ENCODE peak calls at places on chromosomes 13 and 19, in ten cellular contexts. M is breast epithelium, D is fibroblast of the aortic adventitia, L is tibial artery, K is choroid plexus epithelial cell, I is left ventricle myocardium inferior, X is cardiac fibroblast, J is A673, C is AG04449, H is astrocyte of the cerebellum. T is an unnamed sample.

GRCh38 chr13:101267656-101268055 is 148.7 kb downstream of the NALCN start:
- DNase-seq in M (no peak), D (peak), L (no peak), K (no peak), I (no peak), X (peak), J (no peak), C (no peak), H (no peak), T (peak)

GRCh38 chr19:31616031-31616430 is 266.8 kb upstream of the TSHZ3 start:
- DNase-seq in M (no peak), D (no peak), L (no peak), K (no peak), I (no peak), X (no peak), J (no peak), C (no peak), H (no peak), T (no peak)

GRCh38 chr13:79723462-79724116 is 242.6 kb downstream of the NDFIP2 start:
- DNase-seq in M (no peak), D (no peak), L (no peak), K (no peak), I (no peak), X (no peak), J (no peak), C (no peak), H (no peak), T (no peak)

GRCh38 chr19:39211731-39212376 is 7.8 kb upstream of the SYCN start:
- DNase-seq in M (no peak), D (no peak), L (no peak), K (no peak), I (no peak), X (no peak), J (no peak), C (no peak), H (no peak), T (no peak)

GRCh38 chr19:41753159-41753558 is 2.2 kb upstream of the CEACAM6 start:
- DNase-seq in M (peak), D (peak), L (peak), K (peak), I (peak), X (peak), J (peak), C (no peak), H (no peak), T (peak)

GRCh38 chr19:11737964-11738745 is 591 bp downstream of the ZNF823 start:
- DNase-seq in M (peak), D (peak), L (peak), K (peak), I (peak), X (peak), J (peak), C (no peak), H (no peak), T (peak)

GRCh38 chr13:74206061-74206561 is 71.9 kb upstream of the KLF12 start:
- DNase-seq in M (peak), D (peak), L (no peak), K (peak), I (no peak), X (peak), J (peak), C (peak), H (peak), T (peak)

GRCh38 chr13:36848228-36848982 is 29.4 kb downstream of the RFXAP start:
- DNase-seq in M (no peak), D (no peak), L (no peak), K (peak), I (no peak), X (peak), J (peak), C (no peak), H (no peak), T (peak)

GRCh38 chr13:73060251-73061160 is 1.7 kb downstream of the KLF5 start:
- DNase-seq in M (peak), D (peak), L (peak), K (peak), I (no peak), X (peak), J (peak), C (peak), H (peak), T (peak)

GRCh38 chr13:34657716-34658115 is 284.4 kb upstream of the NBEA start:
- DNase-seq in M (no peak), D (no peak), L (no peak), K (peak), I (no peak), X (no peak), J (no peak), C (peak), H (peak), T (peak)

GRCh38 chr19:53812335-53812734 is 11.8 kb downstream of the NLRP12 start:
- DNase-seq in M (no peak), D (no peak), L (no peak), K (no peak), I (no peak), X (no peak), J (peak), C (no peak), H (no peak), T (no peak)

GRCh38 chr19:46958542-46958941 is 61.1 kb upstream of the NPAS1 start:
- DNase-seq in M (no peak), D (peak), L (no peak), K (peak), I (no peak), X (peak), J (no peak), C (no peak), H (no peak), T (peak)

GRCh38 chr19:56155124-56155687 is 14.1 kb downstream of the ZNF444 start:
- DNase-seq in M (no peak), D (no peak), L (no peak), K (peak), I (no peak), X (no peak), J (no peak), C (no peak), H (no peak), T (no peak)

GRCh38 chr19:18488838-18489626 is 32.8 kb downstream of the ELL start:
- DNase-seq in M (no peak), D (no peak), L (no peak), K (no peak), I (no peak), X (no peak), J (no peak), C (no peak), H (no peak), T (no peak)

GRCh38 chr19:18486746-18487145 is 35.1 kb downstream of the ELL start:
- DNase-seq in M (no peak), D (no peak), L (no peak), K (no peak), I (no peak), X (no peak), J (no peak), C (no peak), H (no peak), T (no peak)

GRCh38 chr19:18487576-18488402 is 34.1 kb downstream of the ELL start:
- DNase-seq in M (peak), D (no peak), L (no peak), K (no peak), I (no peak), X (no peak), J (no peak), C (no peak), H (no peak), T (no peak)

GRCh38 chr19:18489627-18490184 is 32.2 kb downstream of the ELL start:
- DNase-seq in M (no peak), D (no peak), L (no peak), K (no peak), I (no peak), X (no peak), J (no peak), C (no peak), H (no peak), T (no peak)

DNA sequence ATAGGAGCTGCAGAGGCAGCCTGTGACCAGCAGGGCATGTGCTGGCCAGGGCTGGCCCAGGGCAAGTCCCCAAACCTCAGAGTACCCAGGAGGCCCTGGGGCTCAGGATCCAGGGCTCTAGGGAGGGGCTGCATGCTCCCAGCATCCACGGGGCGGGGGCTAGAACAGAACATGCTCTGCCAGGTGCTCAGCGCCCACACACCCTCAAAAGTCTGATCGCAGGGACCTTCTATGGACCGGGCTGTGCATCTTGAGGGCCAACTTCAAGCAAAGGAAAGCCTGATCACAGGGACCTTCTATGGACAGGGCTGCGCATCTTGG is 33.5 kb downstream of the ELL start:
- DNase-seq in M (no peak), D (peak), L (no peak), K (no peak), I (no peak), X (no peak), J (no peak), C (no peak), H (no peak), T (no peak)
- TF ChIP-seq CTCF in M (peak), D (peak), L (no peak), K (peak), I (peak), X (peak), J (no peak), C (peak), H (peak), T (peak)

GRCh38 chr19:17333611-17334413 is 843 bp downstream of the ANO8 start:
- DNase-seq in M (no peak), D (peak), L (no peak), K (peak), I (no peak), X (peak), J (peak), C (no peak), H (peak), T (peak)

GRCh38 chr19:17332360-17332676 is 2.3 kb downstream of the ANO8 start:
- DNase-seq in M (no peak), D (no peak), L (no peak), K (no peak), I (no peak), X (no peak), J (no peak), C (no peak), H (no peak), T (no peak)

GRCh38 chr19:17334414-17335409 is at the start of gene ANO8:
- DNase-seq in M (peak), D (peak), L (peak), K (peak), I (peak), X (peak), J (peak), C (peak), H (peak), T (peak)

GRCh38 chr19:17331254-17331558 is 3.4 kb downstream of the ANO8 start:
- DNase-seq in M (no peak), D (no peak), L (no peak), K (no peak), I (no peak), X (no peak), J (no peak), C (no peak), H (no peak), T (no peak)

DNA sequence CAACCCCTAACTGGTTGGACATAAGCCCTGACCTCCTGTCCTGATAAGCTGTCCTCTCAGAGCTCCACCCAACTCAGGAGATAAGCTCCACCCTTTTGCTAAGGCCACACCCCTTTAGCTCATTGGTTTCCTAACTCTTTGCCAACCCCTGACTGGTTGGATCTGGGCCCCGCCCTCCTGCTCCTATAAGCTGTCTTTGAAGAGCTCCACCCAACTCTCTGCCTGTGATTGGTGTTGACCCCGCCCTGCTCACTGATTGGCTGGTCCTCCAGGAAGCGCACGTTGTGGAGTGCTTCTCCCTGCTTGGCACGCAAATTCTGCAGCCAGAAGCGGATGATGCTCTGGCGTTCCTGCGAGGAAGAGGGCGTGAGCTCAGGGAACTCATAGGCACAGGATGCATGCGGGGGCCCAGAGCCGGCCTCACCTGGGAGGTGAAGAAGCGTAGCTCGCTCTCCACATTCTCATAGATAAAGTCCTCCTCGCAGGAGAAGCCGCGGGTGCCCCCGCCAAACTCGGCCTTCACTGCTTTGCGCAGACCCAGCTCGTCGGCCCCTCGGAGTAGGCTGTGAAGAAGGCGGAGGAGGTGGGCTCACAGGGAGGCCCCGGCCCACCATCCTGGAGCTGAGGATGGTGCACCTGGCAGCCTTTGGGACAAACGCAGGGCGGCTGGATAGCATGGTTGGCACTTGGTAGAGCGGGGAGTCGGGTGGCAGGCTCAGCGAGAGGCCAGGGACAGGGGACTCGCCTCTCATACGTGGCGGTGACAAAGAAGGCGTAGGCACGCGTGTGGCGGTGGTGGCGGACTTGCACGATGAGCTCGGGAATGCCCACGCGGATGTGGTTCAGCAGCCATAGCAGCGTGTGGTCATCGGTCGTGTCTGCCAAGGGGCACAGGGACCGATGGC is 1.7 kb downstream of the ANO8 start:
- DNase-seq in M (no peak), D (peak), L (no peak), K (peak), I (no peak), X (peak), J (peak), C (no peak), H (no peak), T (peak)
- H3K4me3 ChIP-seq in M (no peak), D (no peak), L (no peak), K (no peak), I (no peak), X (no peak), J (no peak), C (no peak), H (no peak), T (no peak)

GRCh38 chr19:52542984-52543664 is 15.7 kb downstream of the ZNF808 start:
- DNase-seq in M (no peak), D (no peak), L (no peak), K (peak), I (no peak), X (peak), J (no peak), C (no peak), H (no peak), T (no peak)

GRCh38 chr19:52535831-52536800 is 8.6 kb downstream of the ZNF808 start:
- DNase-seq in M (peak), D (peak), L (peak), K (peak), I (peak), X (peak), J (peak), C (no peak), H (peak), T (peak)

GRCh38 chr19:52541608-52542007 is 14.1 kb downstream of the ZNF808 start:
- DNase-seq in M (no peak), D (no peak), L (no peak), K (no peak), I (no peak), X (no peak), J (no peak), C (no peak), H (no peak), T (no peak)
- TF ChIP-seq CTCF in M (no peak), D (no peak), L (no peak), K (no peak), I (no peak), X (no peak), J (no peak), C (no peak), H (no peak), T (no peak)

GRCh38 chr19:40571005-40571318 is 5.7 kb upstream of the SHKBP1 start:
- DNase-seq in M (no peak), D (no peak), L (no peak), K (no peak), I (no peak), X (no peak), J (no peak), C (no peak), H (no peak), T (no peak)
- H3K4me3 ChIP-seq in M (no peak), D (peak), L (peak), K (no peak), I (peak), X (no peak), J (no peak), C (peak), H (no peak), T (no peak)

GRCh38 chr13:78197231-78197630 is 278.6 kb upstream of the EDNRB start:
- DNase-seq in M (no peak), D (no peak), L (no peak), K (no peak), I (no peak), X (peak), J (no peak), C (no peak), H (no peak), T (no peak)

GRCh38 chr13:78192721-78193120 is 274.1 kb upstream of the EDNRB start:
- DNase-seq in M (no peak), D (peak), L (no peak), K (peak), I (no peak), X (peak), J (no peak), C (peak), H (peak), T (peak)

GRCh38 chr13:78190296-78190695 is 271.7 kb upstream of the EDNRB start:
- DNase-seq in M (no peak), D (no peak), L (no peak), K (no peak), I (no peak), X (no peak), J (no peak), C (no peak), H (no peak), T (no peak)

GRCh38 chr13:78194904-78195639 is 276.4 kb upstream of the EDNRB start:
- DNase-seq in M (no peak), D (peak), L (no peak), K (peak), I (no peak), X (peak), J (peak), C (peak), H (peak), T (peak)

GRCh38 chr13:78193853-78194252 is 275.2 kb upstream of the EDNRB start:
- DNase-seq in M (no peak), D (no peak), L (no peak), K (no peak), I (no peak), X (no peak), J (no peak), C (no peak), H (peak), T (no peak)
- TF ChIP-seq CTCF in M (no peak), D (no peak), L (no peak), K (no peak), I (no peak), X (no peak), J (no peak), C (no peak), H (no peak), T (no peak)

GRCh38 chr19:12885749-12886706 is 973 bp downstream of the KLF1 start:
- DNase-seq in M (no peak), D (no peak), L (no peak), K (no peak), I (no peak), X (peak), J (no peak), C (no peak), H (no peak), T (no peak)
- H3K4me3 ChIP-seq in M (peak), D (no peak), L (peak), K (no peak), I (peak), X (peak), J (peak), C (peak), H (peak), T (no peak)

DNA sequence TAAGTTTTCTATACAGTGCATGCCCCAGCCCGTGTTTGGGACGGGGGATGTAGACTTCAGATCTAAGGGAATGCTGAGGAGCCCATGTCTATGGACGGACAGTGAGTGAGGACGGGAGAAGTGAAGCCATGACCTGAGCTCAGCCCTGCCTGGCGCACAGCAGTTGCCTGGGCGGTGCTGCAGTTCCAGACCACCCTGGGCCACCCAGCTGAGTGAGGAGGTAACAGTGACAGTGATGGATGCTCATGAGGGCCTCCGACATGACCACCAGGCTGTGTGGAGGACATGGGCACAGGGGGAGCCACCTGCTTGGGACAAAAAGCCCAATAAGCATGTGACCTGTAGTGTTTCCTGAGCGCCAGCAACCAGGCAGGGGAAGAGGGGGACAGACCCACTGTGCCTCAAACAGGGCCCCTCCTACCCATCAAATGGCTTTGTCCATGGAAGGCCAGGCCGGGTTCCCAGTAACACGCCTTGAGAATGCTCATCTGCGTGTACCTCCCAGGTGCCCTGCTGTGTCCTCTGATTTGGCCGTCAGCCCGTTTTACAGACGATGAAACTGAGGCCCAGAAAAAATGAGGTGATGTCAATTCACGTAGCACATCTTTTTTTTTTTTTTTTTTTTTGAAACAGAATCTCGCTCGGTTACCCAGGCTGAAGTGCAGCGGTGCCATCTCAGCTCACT is 22.6 kb downstream of the NOSIP start:
- DNase-seq in M (no peak), D (no peak), L (no peak), K (no peak), I (no peak), X (no peak), J (no peak), C (no peak), H (no peak), T (no peak)
- TF ChIP-seq CTCF in M (no peak), D (no peak), L (no peak), K (no peak), I (no peak), X (no peak), J (no peak), C (no peak), H (no peak), T (no peak)

GRCh38 chr13:50810468-50810867 is 33.0 kb downstream of the DLEU7 start:
- DNase-seq in M (no peak), D (no peak), L (no peak), K (no peak), I (no peak), X (no peak), J (no peak), C (no peak), H (no peak), T (no peak)
- H3K4me3 ChIP-seq in M (no peak), D (no peak), L (no peak), K (no peak), I (no peak), X (no peak), J (no peak), C (no peak), H (no peak), T (no peak)

T was measured in fibroblast of mammary gland.